ENCODE peak calls at places on chromosomes 6 and 20, in four cellular contexts. P is cardiac fibroblast, J is ovary, L is cardiac muscle cell. X is an unnamed sample.

GRCh38 chr6:35059606-35060355 is 81.4 kb downstream of the TCP11 start:
- DNase-seq in P (no peak), J (no peak), L (no peak), X (no peak)

GRCh38 chr6:136235233-136235564 is 14.9 kb downstream of the MTFR2 start:
- DNase-seq in P (peak), J (no peak), L (no peak), X (peak)

GRCh38 chr20:49046087-49046900 is at the start of gene CSE1L:
- DNase-seq in P (peak), J (peak), L (peak), X (peak)

GRCh38 chr6:5109436-5109835 is 24.3 kb downstream of the PPP1R3G start:
- DNase-seq in P (no peak), J (no peak), L (no peak), X (no peak)

GRCh38 chr20:11726021-11726420 is 191.7 kb upstream of the BTBD3 start:
- DNase-seq in P (no peak), J (no peak), L (no peak), X (no peak)

GRCh38 chr20:32675223-32675975 is 1.7 kb upstream of the C20orf203 start:
- DNase-seq in P (no peak), J (no peak), L (no peak), X (no peak)

GRCh38 chr6:31738048-31738979 is 1.5 kb upstream of the MSH5 start:
- DNase-seq in P (peak), J (no peak), L (peak), X (peak)

GRCh38 chr6:42339991-42340401 is 111.7 kb downstream of the TRERF1 start:
- DNase-seq in P (no peak), J (no peak), L (no peak), X (peak)

GRCh38 chr6:16494781-16495180 is 256.4 kb downstream of the GMPR start:
- DNase-seq in P (no peak), J (no peak), L (no peak), X (no peak)

GRCh38 chr20:49248301-49248700 is 29.1 kb downstream of the DDX27 start:
- DNase-seq in P (no peak), J (no peak), L (no peak), X (no peak)

GRCh38 chr6:170291271-170292110 is 613 bp upstream of the DLL1 start:
- DNase-seq in P (no peak), J (peak), L (no peak), X (no peak)

GRCh38 chr20:58715709-58716475 is 23.3 kb downstream of the NPEPL1 start:
- DNase-seq in P (no peak), J (no peak), L (no peak), X (no peak)

GRCh38 chr6:156557269-156557885 is 219.8 kb upstream of the ARID1B start:
- DNase-seq in P (no peak), J (no peak), L (peak), X (no peak)

GRCh38 chr20:44287272-44288097 is 23.5 kb downstream of the FITM2 start:
- DNase-seq in P (peak), J (no peak), L (peak), X (peak)

GRCh38 chr6:147802400-147802799 is 293.9 kb downstream of the SAMD5 start:
- DNase-seq in P (no peak), J (no peak), L (no peak), X (peak)

GRCh38 chr6:147805155-147805554 is 296.7 kb downstream of the SAMD5 start:
- DNase-seq in P (no peak), J (no peak), L (no peak), X (no peak)

GRCh38 chr6:147808631-147809030 is 300.1 kb downstream of the SAMD5 start:
- DNase-seq in P (no peak), J (no peak), L (no peak), X (no peak)

DNA sequence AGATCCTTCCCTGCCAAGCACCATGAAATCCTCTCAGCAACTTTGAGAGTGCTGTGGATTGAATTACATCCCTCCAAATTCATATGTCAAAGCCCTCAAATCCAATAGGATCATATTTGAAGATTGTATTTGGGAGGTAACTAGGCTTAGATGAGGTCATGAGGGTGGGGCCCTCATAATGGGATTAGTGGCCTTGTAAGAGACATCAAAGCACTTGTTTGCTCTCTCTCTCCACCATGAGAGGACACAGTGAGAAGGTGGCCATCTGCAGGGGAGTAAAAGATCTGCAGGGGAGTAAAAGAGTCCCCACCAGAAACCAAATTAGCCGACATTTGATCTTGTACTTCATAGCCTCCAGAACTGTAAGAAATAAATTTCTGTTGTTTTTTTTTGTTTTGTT is 298.2 kb downstream of the SAMD5 start:
- DNase-seq in P (no peak), J (no peak), L (no peak), X (peak)
- TF ChIP-seq CTCF in P (no peak), J (no peak), L (no peak), X (no peak)

GRCh38 chr6:150068786-150069648 is at the start of gene ULBP3:
- DNase-seq in P (peak), J (peak), L (peak), X (peak)

GRCh38 chr6:150065083-150065482 is 3.8 kb downstream of the ULBP3 start:
- DNase-seq in P (no peak), J (no peak), L (no peak), X (no peak)

GRCh38 chr6:150069707-150070106 is 786 bp upstream of the ULBP3 start:
- DNase-seq in P (no peak), J (peak), L (no peak), X (no peak)

GRCh38 chr6:150070236-150070860 is 1.4 kb upstream of the ULBP3 start:
- DNase-seq in P (no peak), J (no peak), L (no peak), X (no peak)

GRCh38 chr6:150068173-150068785 is 642 bp downstream of the ULBP3 start:
- DNase-seq in P (no peak), J (no peak), L (no peak), X (no peak)
- H3K4me3 ChIP-seq in P (peak), J (peak), L (peak), X (peak)

GRCh38 chr6:85864453-85865401 is 222.0 kb upstream of the SYNCRIP start:
- DNase-seq in P (peak), J (no peak), L (peak), X (peak)
- TF ChIP-seq CTCF in P (peak), J (no peak), L (peak), X (peak)

DNA sequence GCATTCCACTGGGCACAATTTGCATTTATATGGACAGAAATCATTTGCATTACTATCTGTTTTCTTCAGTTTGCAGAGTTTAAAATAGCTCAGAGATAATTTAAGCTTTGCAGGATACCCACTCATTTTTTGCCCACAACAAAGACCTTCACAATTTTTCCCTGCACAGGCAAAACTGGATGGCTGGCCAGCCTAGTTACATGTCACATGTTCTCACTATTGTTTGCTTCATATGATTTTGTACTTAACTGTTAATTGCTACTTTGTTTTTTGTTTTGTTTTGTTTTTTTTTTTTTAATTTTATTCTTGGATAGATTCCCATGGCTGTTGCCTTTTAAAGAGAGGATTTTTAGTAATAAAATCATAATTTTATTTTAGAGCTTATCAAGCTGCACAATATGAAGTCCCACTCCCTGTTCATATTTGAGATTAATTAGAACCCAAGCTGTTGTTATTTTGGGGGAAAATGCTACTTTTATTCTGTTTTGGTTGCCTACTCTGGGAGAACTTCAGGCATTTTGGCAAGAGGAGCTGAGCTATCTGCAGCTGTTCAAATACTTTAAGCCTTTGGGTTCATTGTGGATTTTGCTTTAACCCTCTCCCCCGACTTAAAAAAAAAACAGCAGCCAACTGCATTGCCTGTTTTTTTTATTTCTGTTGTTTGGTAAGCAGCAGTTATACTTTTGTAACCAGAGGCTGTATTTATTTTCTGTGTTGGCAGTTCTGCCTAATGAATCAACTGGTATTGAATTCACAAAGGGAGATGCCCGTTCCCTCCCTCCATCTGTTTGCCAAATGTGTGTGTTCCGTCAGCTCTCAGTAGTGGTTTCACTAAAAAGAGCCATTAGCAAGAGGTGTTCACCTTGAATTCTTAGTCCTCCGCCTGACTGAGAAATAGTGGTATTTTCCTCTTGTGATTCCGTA is 483.8 kb downstream of the UTRN start:
- DNase-seq in P (no peak), J (no peak), L (no peak), X (peak)
- H3K4me3 ChIP-seq in P (no peak), J (no peak), L (no peak), X (no peak)

GRCh38 chr6:143283887-143284640 is 166.4 kb downstream of the ADAT2 start:
- DNase-seq in P (peak), J (no peak), L (peak), X (peak)

GRCh38 chr6:143276436-143276835 is 174.1 kb downstream of the ADAT2 start:
- DNase-seq in P (no peak), J (no peak), L (no peak), X (no peak)

DNA sequence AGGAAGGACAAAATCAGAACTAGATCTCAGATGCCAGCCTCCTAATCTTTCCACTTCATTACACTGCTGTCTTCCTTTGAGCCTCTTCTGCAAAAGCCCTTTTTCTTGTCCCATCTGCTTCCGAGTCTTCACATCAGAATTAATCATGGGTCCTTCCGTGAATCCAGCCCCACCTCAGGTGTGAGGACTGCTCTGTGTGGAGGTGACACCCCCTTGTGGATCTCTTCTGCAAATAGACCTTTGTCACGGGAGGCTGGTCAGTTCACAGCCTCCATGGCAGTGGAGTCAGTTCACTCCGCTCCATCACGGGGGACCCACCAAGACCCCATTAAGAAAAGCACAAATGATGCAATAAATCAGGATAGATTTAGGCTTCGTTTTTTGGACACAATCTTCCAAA is 171.1 kb downstream of the ADAT2 start:
- DNase-seq in P (peak), J (no peak), L (peak), X (peak)
- TF ChIP-seq CTCF in P (peak), J (no peak), L (peak), X (peak)

GRCh38 chr20:53738039-53738944 is 144.7 kb upstream of the ZNF217 start:
- DNase-seq in P (peak), J (peak), L (peak), X (peak)

GRCh38 chr20:53737404-53738038 is 143.9 kb upstream of the ZNF217 start:
- DNase-seq in P (no peak), J (no peak), L (peak), X (peak)

GRCh38 chr20:53738945-53739798 is 145.5 kb upstream of the ZNF217 start:
- DNase-seq in P (peak), J (no peak), L (no peak), X (no peak)

GRCh38 chr20:53741726-53742028 is 148.0 kb upstream of the ZNF217 start:
- DNase-seq in P (no peak), J (no peak), L (no peak), X (no peak)

GRCh38 chr20:53739799-53740785 is 146.5 kb upstream of the ZNF217 start:
- DNase-seq in P (peak), J (no peak), L (peak), X (no peak)
- H3K4me3 ChIP-seq in P (peak), J (no peak), L (no peak), X (no peak)

GRCh38 chr20:19908586-19908985 is 108.6 kb upstream of the NAA20 start:
- DNase-seq in P (peak), J (no peak), L (no peak), X (no peak)

GRCh38 chr20:19907326-19908056 is 109.7 kb upstream of the NAA20 start:
- DNase-seq in P (no peak), J (no peak), L (peak), X (no peak)

GRCh38 chr20:19897891-19898290 is 119.3 kb upstream of the NAA20 start:
- DNase-seq in P (no peak), J (no peak), L (no peak), X (no peak)

GRCh38 chr20:19901226-19901625 is 115.9 kb upstream of the NAA20 start:
- DNase-seq in P (peak), J (no peak), L (no peak), X (no peak)

DNA sequence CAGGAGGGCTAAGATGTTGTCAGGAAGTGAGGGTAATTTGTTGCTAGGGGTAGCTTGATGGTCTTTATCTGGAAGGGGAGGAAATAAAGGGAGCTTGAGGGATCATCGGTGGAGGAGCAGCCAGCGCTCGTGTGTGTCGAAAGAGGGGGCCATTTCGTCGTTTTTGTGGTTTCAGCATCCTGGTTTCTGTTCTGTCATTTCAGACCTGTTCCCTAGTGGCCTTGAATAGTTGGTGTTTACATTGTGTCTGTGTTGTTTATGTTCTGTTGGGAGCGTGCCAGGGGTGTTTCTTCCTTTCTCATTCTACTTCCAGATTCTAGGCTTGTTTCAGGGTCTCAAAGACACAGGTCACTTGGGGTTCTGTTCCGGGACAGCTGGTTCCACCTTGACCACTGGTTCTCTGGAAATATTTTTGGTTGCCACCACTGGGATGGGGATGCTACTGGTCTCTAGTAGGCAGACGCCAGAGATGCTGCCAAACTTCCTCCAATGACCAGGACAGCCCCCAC is 113.9 kb upstream of the NAA20 start:
- DNase-seq in P (peak), J (peak), L (peak), X (peak)
- TF ChIP-seq CTCF in P (no peak), J (no peak), L (peak), X (no peak)

DNA sequence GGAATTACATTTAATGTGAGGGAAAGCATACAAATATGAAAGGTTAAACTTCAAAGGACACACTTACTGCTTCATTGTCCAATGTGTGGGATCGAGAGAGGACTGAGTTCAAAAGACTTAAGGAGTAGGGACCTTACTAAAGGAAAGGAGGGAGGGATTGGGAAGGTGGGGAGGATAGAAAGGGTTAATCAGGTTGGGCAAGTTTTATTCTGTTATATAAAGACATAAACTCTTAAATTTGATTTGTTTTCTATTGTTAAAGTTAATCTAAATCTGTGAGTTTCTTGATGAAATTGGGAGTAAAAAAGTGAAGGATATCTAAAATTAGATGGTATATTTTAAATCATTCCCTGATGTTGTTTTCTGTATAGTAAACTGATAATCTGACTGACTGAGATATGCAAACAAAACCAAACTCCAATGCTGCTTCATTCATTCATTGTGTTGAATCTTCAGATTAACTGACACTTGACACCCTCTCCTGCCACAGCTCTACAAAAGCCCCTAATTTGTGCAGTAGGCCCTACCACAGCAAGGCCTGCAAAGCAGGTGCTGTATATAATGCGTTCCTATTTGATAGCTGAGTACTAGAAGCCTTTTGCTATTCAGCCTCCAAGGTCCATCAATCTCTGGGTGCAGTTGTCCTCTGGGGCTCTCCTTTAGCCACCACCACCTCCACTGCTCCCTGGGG is 1.3 kb upstream of the UBE2J1 start:
- DNase-seq in P (no peak), J (no peak), L (no peak), X (no peak)
- H3K4me3 ChIP-seq in P (no peak), J (no peak), L (no peak), X (no peak)

DNA sequence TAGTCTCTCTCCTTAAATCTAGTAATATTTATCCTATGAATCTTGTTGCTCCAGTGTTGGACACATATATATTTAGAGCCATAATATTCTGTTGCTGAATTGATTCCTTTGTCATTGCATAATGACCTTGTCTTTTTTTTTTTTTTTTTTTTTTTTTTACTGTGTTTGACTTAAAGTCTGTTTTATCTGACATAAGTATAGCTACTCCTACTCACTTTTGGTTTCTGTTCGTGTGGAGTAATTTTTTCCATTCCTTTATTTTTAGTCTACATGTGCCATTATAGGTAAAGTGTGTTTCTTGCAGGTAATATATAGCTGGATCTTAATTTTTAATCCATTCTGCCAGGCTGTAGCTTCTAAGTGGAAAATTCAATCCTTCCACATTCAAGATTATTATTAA is 166.5 kb downstream of the GMDS start:
- DNase-seq in P (no peak), J (no peak), L (no peak), X (no peak)
- TF ChIP-seq CTCF in P (no peak), J (no peak), L (no peak), X (no peak)